ENCODE peak calls at places on chromosome 20, in six cellular contexts. T is neuronal stem cell, K is IMR-90, M is H9, I is H1, B is mesenchymal stem cell. X is an unnamed sample.

GRCh38 chr20:50111120-50111828 is 1.7 kb downstream of the UBE2V1 start:
- DNase-seq in I (no peak), B (peak), M (no peak), T (no peak), K (peak), X (peak)

GRCh38 chr20:34124469-34125249 is 12.6 kb upstream of the EIF2S2 start:
- DNase-seq in T (no peak), B (no peak), K (no peak), I (no peak), M (no peak), X (no peak)

GRCh38 chr20:14745830-14746229 is 408.4 kb upstream of the FLRT3 start:
- DNase-seq in I (no peak), K (no peak), T (no peak), M (no peak), B (no peak), X (no peak)

GRCh38 chr20:46134716-46135115 is 16.6 kb downstream of the CD40 start:
- DNase-seq in B (no peak), K (no peak), T (no peak), M (no peak), I (no peak), X (no peak)

GRCh38 chr20:63094767-63095499 is 88.2 kb upstream of the BHLHE23 start:
- DNase-seq in M (peak), B (no peak), I (peak), K (no peak), T (no peak), X (no peak)

GRCh38 chr20:23320317-23320716 is 30.3 kb upstream of the NXT1 start:
- DNase-seq in I (no peak), B (peak), T (no peak), K (peak), M (no peak), X (no peak)

GRCh38 chr20:17226410-17227198 is at the start of gene PCSK2:
- DNase-seq in M (peak), I (peak), K (peak), B (peak), T (peak), X (peak)

GRCh38 chr20:37522258-37523011 is 1.4 kb downstream of the NNAT start:
- DNase-seq in M (peak), I (peak), T (no peak), B (peak), K (peak), X (peak)

GRCh38 chr20:10536531-10536930 is 101.4 kb downstream of the SLX4IP start:
- DNase-seq in T (no peak), I (no peak), M (peak), B (no peak), K (peak), X (peak)

GRCh38 chr20:62161347-62161746 is 17.8 kb downstream of the SS18L1 start:
- DNase-seq in M (no peak), K (peak), I (no peak), T (no peak), B (no peak), X (no peak)

GRCh38 chr20:37397076-37397953 is 51.4 kb downstream of the SRC start:
- DNase-seq in I (no peak), M (no peak), T (no peak), K (no peak), B (no peak), X (no peak)

GRCh38 chr20:10861086-10861485 is 187.3 kb upstream of the JAG1 start:
- DNase-seq in B (no peak), T (no peak), M (no peak), I (no peak), K (peak), X (no peak)

GRCh38 chr20:17939622-17940446 is 28.8 kb downstream of the SNX5 start:
- DNase-seq in I (peak), M (peak), T (no peak), B (no peak), K (no peak), X (no peak)

GRCh38 chr20:33105336-33105924 is 26.0 kb downstream of the BPIFB4 start:
- DNase-seq in B (no peak), I (no peak), T (no peak), K (no peak), M (no peak), X (no peak)

GRCh38 chr20:2230671-2231488 is 64.9 kb upstream of the TGM3 start:
- DNase-seq in I (no peak), T (no peak), K (no peak), M (no peak), B (no peak), X (no peak)

GRCh38 chr20:5557123-5557522 is 193.1 kb upstream of the SHLD1 start:
- DNase-seq in K (peak), B (peak), I (peak), T (peak), M (peak), X (peak)

GRCh38 chr20:21395666-21396044 is 1.7 kb downstream of the NKX2-4 start:
- DNase-seq in I (no peak), T (no peak), B (peak), K (no peak), M (peak), X (peak)

GRCh38 chr20:17228624-17229061 is 1.8 kb downstream of the PCSK2 start:
- DNase-seq in I (peak), T (no peak), B (no peak), K (no peak), M (peak), X (peak)

GRCh38 chr20:50192364-50193168 is 1.9 kb downstream of the CEBPB start:
- DNase-seq in M (peak), K (peak), T (no peak), I (peak), B (peak), X (peak)

GRCh38 chr20:34755367-34755766 is 51.2 kb downstream of the TP53INP2 start:
- DNase-seq in B (no peak), K (no peak), I (no peak), M (no peak), T (no peak), X (no peak)

GRCh38 chr20:45840700-45841198 is 7.2 kb downstream of the SNX21 start:
- DNase-seq in B (no peak), K (no peak), T (no peak), M (no peak), I (no peak), X (no peak)

GRCh38 chr20:818001-818664 is 15.4 kb upstream of the FAM110A start:
- DNase-seq in T (no peak), I (no peak), M (no peak), B (no peak), K (no peak), X (no peak)

GRCh38 chr20:16236589-16237241 is 336.5 kb downstream of the KIF16B start:
- DNase-seq in K (no peak), T (peak), I (no peak), B (no peak), M (no peak), X (peak)

GRCh38 chr20:18857640-18858039 is 44.1 kb downstream of the SCP2D1 start:
- DNase-seq in I (no peak), M (no peak), B (no peak), K (peak), T (no peak), X (no peak)

GRCh38 chr20:39849664-39850063 is 839.4 kb downstream of the MAFB start:
- DNase-seq in B (peak), K (peak), I (no peak), M (no peak), T (no peak), X (no peak)

GRCh38 chr20:46222521-46223007 is 85.7 kb downstream of the CDH22 start:
- DNase-seq in B (no peak), M (peak), T (no peak), I (peak), K (no peak), X (peak)

GRCh38 chr20:51326241-51326819 is 216.2 kb downstream of the NFATC2 start:
- DNase-seq in M (peak), B (peak), I (peak), T (peak), K (peak), X (peak)
- H2BK15ac ChIP-seq in M (no peak), B (no peak), I (no peak), T (no peak), K (peak), X (no peak)

GRCh38 chr20:56590888-56591287 is 38.2 kb upstream of the TFAP2C start:
- DNase-seq in M (no peak), B (no peak), K (no peak), T (no peak), I (no peak), X (no peak)
- H2BK5ac ChIP-seq in M (no peak), B (no peak), K (no peak), T (no peak), I (no peak), X (no peak)

GRCh38 chr20:57323034-57323433 is 6.6 kb upstream of the SPO11 start:
- DNase-seq in I (peak), B (peak), K (no peak), T (peak), M (peak), X (peak)
- H2BK15ac ChIP-seq in I (no peak), B (no peak), K (no peak), T (no peak), M (no peak), X (no peak)

GRCh38 chr20:56395166-56395565 is 2.7 kb downstream of the CSTF1 start:
- DNase-seq in I (no peak), T (no peak), B (no peak), K (no peak), M (no peak), X (no peak)
- H2BK5ac ChIP-seq in I (no peak), T (no peak), B (no peak), K (no peak), M (no peak), X (no peak)

GRCh38 chr20:48627737-48628128 is 200.1 kb downstream of the PREX1 start:
- DNase-seq in T (no peak), K (no peak), B (no peak), M (no peak), I (no peak), X (no peak)
- H2BK15ac ChIP-seq in T (no peak), K (no peak), B (no peak), M (no peak), I (no peak), X (no peak)

GRCh38 chr20:19974621-19975435 is 42.3 kb upstream of the NAA20 start:
- DNase-seq in K (peak), M (no peak), I (peak), T (no peak), B (peak), X (no peak)

GRCh38 chr20:19976595-19977372 is 40.4 kb upstream of the NAA20 start:
- DNase-seq in I (peak), M (no peak), K (peak), T (no peak), B (peak), X (peak)

GRCh38 chr20:19973920-19974620 is 43.1 kb upstream of the NAA20 start:
- DNase-seq in M (no peak), T (no peak), K (peak), I (no peak), B (peak), X (no peak)

GRCh38 chr20:19975901-19976300 is 41.3 kb upstream of the NAA20 start:
- DNase-seq in T (no peak), B (no peak), I (no peak), K (no peak), M (no peak), X (no peak)

DNA sequence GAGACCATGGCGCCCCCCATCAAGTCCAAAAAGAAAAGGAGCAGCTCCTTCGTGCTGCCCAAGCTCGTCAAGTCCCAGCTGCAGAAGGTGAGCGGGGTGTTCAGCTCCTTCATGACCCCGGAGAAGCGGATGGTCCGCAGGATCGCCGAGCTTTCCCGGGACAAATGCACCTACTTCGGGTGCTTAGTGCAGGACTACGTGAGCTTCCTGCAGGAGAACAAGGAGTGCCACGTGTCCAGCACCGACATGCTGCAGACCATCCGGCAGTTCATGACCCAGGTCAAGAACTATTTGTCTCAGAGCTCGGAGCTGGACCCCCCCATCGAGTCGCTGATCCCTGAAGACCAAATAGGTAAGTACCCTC is 41.7 kb upstream of the NAA20 start:
- DNase-seq in T (no peak), B (no peak), I (peak), M (no peak), K (peak), X (no peak)
- H2BK5ac ChIP-seq in T (peak), B (peak), I (no peak), M (no peak), K (peak), X (no peak)

GRCh38 chr20:42041000-42041565 is 422.9 kb upstream of the CHD6 start:
- DNase-seq in M (no peak), T (no peak), B (no peak), K (no peak), I (no peak), X (peak)

GRCh38 chr20:42051935-42052334 is 433.8 kb upstream of the CHD6 start:
- DNase-seq in T (no peak), K (no peak), B (no peak), M (no peak), I (no peak), X (no peak)

GRCh38 chr20:42043921-42044320 is 425.7 kb upstream of the CHD6 start:
- DNase-seq in B (no peak), T (no peak), M (no peak), K (no peak), I (no peak), X (peak)

DNA sequence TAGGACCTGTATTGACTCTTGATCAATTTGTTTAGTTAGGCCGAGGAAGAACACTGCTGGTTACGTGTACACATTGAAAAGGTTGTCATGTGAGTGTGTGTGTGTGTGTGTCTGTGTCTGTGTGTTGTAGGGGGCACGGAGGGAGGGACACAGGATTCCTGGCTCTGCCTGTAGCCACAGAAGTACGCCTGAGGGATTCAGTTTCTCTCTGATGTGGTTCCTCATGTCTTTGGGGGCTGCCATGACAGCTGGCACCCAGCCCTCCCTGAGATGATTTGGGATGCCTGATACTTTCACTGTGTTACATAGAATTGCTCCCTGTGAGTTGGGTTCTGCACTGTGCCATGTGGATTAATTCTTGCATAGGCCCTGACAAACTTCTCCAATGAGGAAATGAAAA is 428.5 kb upstream of the CHD6 start:
- DNase-seq in B (no peak), I (no peak), M (no peak), K (no peak), T (no peak), X (no peak)
- H2BK15ac ChIP-seq in B (no peak), I (no peak), M (no peak), K (no peak), T (no peak), X (no peak)

GRCh38 chr20:25360631-25361286 is 29.9 kb downstream of the ABHD12 start:
- DNase-seq in B (peak), T (no peak), M (no peak), K (peak), I (no peak), X (peak)
- H2BK5ac ChIP-seq in B (peak), T (no peak), M (no peak), K (peak), I (peak), X (no peak)

GRCh38 chr20:31949877-31950646 is 1.8 kb downstream of the PDRG1 start:
- DNase-seq in M (no peak), T (no peak), B (no peak), K (no peak), I (no peak), X (no peak)
- H2BK15ac ChIP-seq in M (no peak), T (no peak), B (no peak), K (no peak), I (no peak), X (no peak)

X was measured in mesendoderm.